ENCODE peak calls at places on chromosomes 3 and 15, in seven cellular contexts. Y is heart right ventricle; P is AG04450; V is sigmoid colon; J is pancreas; A is CD8-positive, alpha-beta T cell; O is stomach. H is an unnamed sample.
A peak's percentile ranks its signal among the peaks of the same experiment; 100 is the strongest.

GRCh38 chr3:127211118-127212060 is 18.5 kb downstream of the PRR23E start:
- DNase-seq in Y (no peak), V (peak; percentile 50), P (no peak), O (no peak), J (no peak), A (no peak), H (no peak)

GRCh38 chr3:145857956-145858355 is 303.0 kb downstream of the PLOD2 start:
- DNase-seq in J (no peak), A (no peak), O (no peak), Y (no peak), P (no peak), V (no peak), H (no peak)

GRCh38 chr3:177195242-177195940 is 1.9 kb downstream of the TBL1XR1 start:
- DNase-seq in V (no peak), J (no peak), P (no peak), Y (no peak), O (no peak), A (no peak), H (peak; percentile 34)

GRCh38 chr3:119792270-119792669 is 10.4 kb downstream of the NR1I2 start:
- DNase-seq in O (no peak), Y (no peak), J (no peak), A (no peak), P (no peak), V (no peak), H (no peak)

GRCh38 chr3:106140471-106140870 is 271.7 kb upstream of the CBLB start:
- DNase-seq in V (no peak), J (no peak), A (no peak), P (no peak), O (no peak), Y (no peak), H (no peak)

GRCh38 chr15:22933641-22934061 is 46.5 kb downstream of the CYFIP1 start:
- DNase-seq in Y (no peak), A (no peak), J (no peak), O (peak; percentile 34), P (no peak), V (no peak), H (no peak)

GRCh38 chr3:148243609-148244008 is 454.1 kb upstream of the AGTR1 start:
- DNase-seq in P (no peak), O (no peak), A (no peak), J (no peak), V (no peak), Y (no peak), H (no peak)

GRCh38 chr3:58452176-58452575 is 18.5 kb upstream of the PDHB start:
- DNase-seq in Y (no peak), A (no peak), P (no peak), J (no peak), O (no peak), V (no peak), H (no peak)

GRCh38 chr15:79919749-79920511 is 23.1 kb upstream of the MTHFS start:
- DNase-seq in O (no peak), P (no peak), V (no peak), J (no peak), Y (no peak), A (no peak), H (no peak)

GRCh38 chr3:125123455-125123854 is 67.7 kb upstream of the HEG1 start:
- DNase-seq in O (no peak), A (no peak), Y (no peak), V (no peak), J (no peak), P (no peak), H (no peak)

GRCh38 chr3:50320853-50321145 is 1.7 kb downstream of the HYAL2 start:
- DNase-seq in Y (no peak), O (no peak), V (no peak), J (no peak), A (no peak), P (no peak), H (no peak)

GRCh38 chr3:47296562-47297302 is 14.0 kb downstream of the KLHL18 start:
- DNase-seq in V (no peak), O (no peak), P (no peak), Y (no peak), A (no peak), J (no peak), H (no peak)

GRCh38 chr15:68994149-68994548 is 20.3 kb upstream of the NOX5 start:
- DNase-seq in V (no peak), O (no peak), A (no peak), J (no peak), Y (no peak), P (no peak), H (peak; percentile 61)

GRCh38 chr3:64889991-64890390 is 202.2 kb upstream of the ADAMTS9 start:
- DNase-seq in O (no peak), Y (peak; percentile 62), P (no peak), V (peak; percentile 67), J (no peak), A (no peak), H (no peak)

GRCh38 chr15:76512971-76513370 is 176.4 kb downstream of the ISL2 start:
- DNase-seq in Y (no peak), A (no peak), P (no peak), O (no peak), V (no peak), J (no peak), H (peak; percentile 5)

GRCh38 chr15:99102332-99103235 is 2.3 kb upstream of the SYNM start:
- DNase-seq in A (no peak), Y (no peak), J (peak; percentile 37), P (no peak), V (peak; percentile 62), O (no peak), H (no peak)

DNA sequence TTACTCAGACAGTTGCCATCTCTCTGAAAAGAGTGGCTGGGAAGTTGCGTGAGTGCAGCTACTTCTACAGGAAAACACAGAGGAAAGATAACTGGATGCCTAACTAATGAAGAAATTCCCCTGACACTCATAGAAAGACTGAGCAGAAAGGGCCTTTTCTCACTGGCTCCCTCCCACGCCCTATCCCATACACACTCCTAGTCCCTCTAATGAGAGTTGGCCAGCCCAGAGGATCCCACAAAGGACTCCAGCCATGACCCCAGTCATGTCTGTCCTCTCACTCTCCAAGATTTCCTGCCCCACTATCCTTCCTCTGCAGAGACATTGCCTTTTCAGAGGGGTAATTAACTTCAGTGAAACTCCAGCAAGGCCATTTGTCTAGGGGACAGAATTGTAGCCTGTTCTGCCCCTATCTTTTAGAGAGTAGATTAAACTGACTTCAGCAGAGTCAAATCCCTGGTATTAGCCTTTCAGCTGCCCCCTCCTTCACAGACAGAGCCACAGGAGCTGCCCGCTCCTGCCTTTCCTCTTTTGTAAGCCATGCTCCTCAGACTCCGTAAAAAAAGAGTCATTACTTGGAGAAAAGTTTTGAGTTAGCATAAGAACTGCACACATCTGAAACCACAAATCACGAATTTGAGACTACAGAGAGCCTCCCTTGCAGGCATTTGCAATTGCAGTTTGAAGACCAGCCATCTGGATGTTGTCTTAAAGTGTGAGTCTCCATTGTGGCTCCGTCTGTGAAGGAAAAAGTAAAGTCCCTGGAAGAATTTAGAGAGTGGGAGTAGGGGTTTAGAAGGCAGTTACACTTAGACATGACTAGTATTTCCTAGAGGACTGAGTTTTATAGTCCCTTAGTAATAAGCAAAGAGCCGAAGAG is 129.1 kb upstream of the SEMA6D start:
- DNase-seq in V (no peak), Y (no peak), J (no peak), P (no peak), A (no peak), O (no peak), H (no peak)
- TF ChIP-seq CTCF in V (no peak), Y (no peak), J (no peak), P (no peak), A (no peak), O (no peak), H (no peak)

DNA sequence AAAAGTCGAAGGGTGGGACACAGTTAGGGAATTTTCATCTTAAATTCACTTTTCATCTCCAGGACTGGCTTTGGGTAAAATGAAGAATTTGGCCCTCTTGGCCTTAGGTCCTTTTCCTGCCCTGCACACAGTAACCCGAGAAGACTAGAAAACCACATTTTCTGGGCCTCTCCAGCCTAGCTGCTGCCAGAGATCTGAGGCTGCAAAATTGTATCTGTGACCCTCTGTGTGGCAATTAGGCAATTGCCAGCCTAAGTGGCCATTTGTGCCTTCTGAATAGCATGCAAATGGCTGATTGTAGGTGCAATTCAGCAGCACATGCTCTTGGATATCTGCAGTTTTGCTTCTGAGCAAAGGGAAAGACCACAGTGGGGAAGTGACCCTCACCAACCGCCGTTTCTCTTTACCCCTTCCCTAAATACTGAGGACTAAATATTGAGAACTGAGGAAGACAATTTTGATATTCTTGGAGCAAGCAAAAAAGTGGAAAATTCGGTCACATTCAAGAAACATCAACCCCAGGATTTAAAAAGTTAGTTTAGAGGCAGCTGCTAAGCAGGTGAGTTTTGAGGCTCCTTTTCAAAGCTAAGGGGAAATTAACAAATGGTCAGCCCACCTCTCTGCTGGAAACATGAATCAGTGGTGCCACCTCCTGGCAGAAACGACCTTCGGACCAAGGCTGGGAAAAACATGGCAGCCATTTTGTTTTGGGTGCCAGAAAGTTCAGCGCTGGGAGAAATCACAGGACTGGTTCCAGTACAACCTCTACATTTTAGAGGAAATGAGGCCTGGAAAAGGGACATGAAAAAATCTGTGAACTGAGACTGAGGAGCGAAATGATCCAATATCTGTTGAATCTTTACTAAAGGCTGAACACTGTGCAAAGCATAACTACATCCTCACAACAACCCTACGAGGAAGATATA is 56.6 kb upstream of the PRTG start:
- DNase-seq in A (no peak), P (no peak), O (peak; percentile 27), Y (no peak), J (no peak), V (no peak), H (peak; percentile 38)
- H3K27ac ChIP-seq in A (no peak overlapping the region), P (no peak overlapping the region), O (no peak overlapping the region), Y (no peak overlapping the region), J (no peak overlapping the region), V (no peak overlapping the region), H (no peak overlapping the region)

GRCh38 chr3:61172684-61173083 is 78.6 kb downstream of the FHIT start:
- DNase-seq in O (no peak), P (no peak), V (no peak), A (no peak), Y (no peak), J (no peak), H (no peak)
- TF ChIP-seq CTCF in O (no peak), P (no peak), V (no peak), A (no peak), Y (no peak), J (no peak), H (no peak)

GRCh38 chr3:100516843-100517242 is 24.4 kb downstream of the TMEM45A start:
- DNase-seq in O (no peak), Y (no peak), J (no peak), A (no peak), P (no peak), V (no peak), H (no peak)

GRCh38 chr3:100518983-100519382 is 26.6 kb downstream of the TMEM45A start:
- DNase-seq in Y (no peak), V (no peak), O (no peak), J (no peak), P (no peak), A (no peak), H (no peak)

GRCh38 chr3:100518244-100518643 is 25.8 kb downstream of the TMEM45A start:
- DNase-seq in J (no peak), A (no peak), V (no peak), Y (no peak), P (no peak), O (no peak), H (no peak)

GRCh38 chr3:100517276-100517675 is 24.9 kb downstream of the TMEM45A start:
- DNase-seq in J (no peak), P (no peak), O (no peak), Y (no peak), V (no peak), A (no peak), H (no peak)

DNA sequence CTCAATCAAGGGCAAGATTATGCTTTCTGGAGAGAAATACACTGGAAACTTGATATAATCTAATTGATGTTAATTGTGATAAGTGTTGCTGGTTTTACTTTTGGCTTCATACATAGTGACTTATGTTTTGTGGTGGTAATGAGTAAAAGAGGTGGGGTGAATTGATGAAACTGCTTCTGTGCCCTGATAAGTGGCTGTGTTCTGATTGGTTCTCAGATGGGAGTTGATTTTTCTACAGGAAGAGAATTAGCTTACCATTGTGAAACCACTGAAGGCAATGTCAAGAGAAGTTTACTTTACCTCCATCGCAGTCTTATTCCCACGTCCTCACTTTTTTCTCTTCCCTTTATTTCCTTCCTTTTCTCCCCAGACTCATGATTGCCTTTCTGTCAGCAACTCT is 23.8 kb downstream of the TMEM45A start:
- DNase-seq in V (no peak), J (no peak), Y (no peak), O (no peak), P (no peak), A (no peak), H (no peak)
- H3K27ac ChIP-seq in V (no peak overlapping the region), J (no peak overlapping the region), Y (no peak overlapping the region), O (no peak overlapping the region), P (no peak overlapping the region), A (no peak overlapping the region), H (no peak overlapping the region)

H was measured in RWPE1.